ENCODE peak calls at places on chromosomes 6 and 20, in five cellular contexts. P, W, R, E and J are unnamed samples.

GRCh38 chr6:116101298-116101718 is 655 bp downstream of the NT5DC1 start:
- DNase-seq in R (no peak), W (no peak), P (peak; percentile 91), E (no peak), J (no peak)

GRCh38 chr6:12709116-12709515 is 7.5 kb upstream of the PHACTR1 start:
- DNase-seq in P (no peak), E (no peak), W (no peak), R (no peak), J (no peak)

GRCh38 chr20:23161968-23162696 is 76.0 kb upstream of the CD93 start:
- DNase-seq in P (peak; percentile 82), R (no peak), W (no peak), E (no peak), J (peak; percentile 34)

GRCh38 chr6:25866011-25866410 is 8.0 kb downstream of the SLC17A3 start:
- DNase-seq in P (no peak), W (no peak), R (no peak), E (no peak), J (no peak)

GRCh38 chr6:81875776-81876293 is 123.4 kb upstream of the TENT5A start:
- DNase-seq in E (no peak), R (no peak), W (no peak), P (no peak), J (no peak)

GRCh38 chr20:31811796-31812728 is 7.1 kb upstream of the MYLK2 start:
- DNase-seq in R (no peak), W (no peak), P (no peak), E (no peak), J (peak; percentile 72)

GRCh38 chr6:73710470-73710869 is 14.5 kb downstream of the CD109 start:
- DNase-seq in W (no peak), E (no peak), P (no peak), R (no peak), J (no peak)

GRCh38 chr6:25411316-25411961 is 132.3 kb downstream of the CARMIL1 start:
- DNase-seq in P (no peak), R (no peak), E (no peak), W (no peak), J (no peak)

GRCh38 chr6:136723780-136724179 is 68.5 kb downstream of the MAP3K5 start:
- DNase-seq in E (no peak), P (no peak), R (no peak), W (no peak), J (no peak)

GRCh38 chr6:2626381-2626780 is 124.3 kb downstream of the MYLK4 start:
- DNase-seq in E (no peak), W (no peak), P (no peak), R (no peak), J (no peak)

GRCh38 chr6:72619883-72620696 is 1.8 kb upstream of the KCNQ5 start:
- DNase-seq in P (no peak), W (peak; percentile 47), E (peak; percentile 30), R (no peak), J (peak; percentile 51)

GRCh38 chr20:37992802-37993538 is 40.3 kb downstream of the TTI1 start:
- DNase-seq in W (no peak), R (no peak), P (peak; percentile 58), E (no peak), J (peak; percentile 73)